ENCODE peak calls at places on chromosome 2, in seven cellular contexts. One of them, this sample, is unnamed.
A peak's percentile ranks its signal among the peaks of the same experiment; 100 is the strongest.

GRCh38 chr2:54589340-54590215 is 133.5 kb downstream of the SPTBN1 start:
- DNase-seq in stimulated activated CD4-positive, alpha-beta T cell treated with anti-CD3 and anti-CD28 coated beads, Interleukin-15, amount 100 ng/mL, for 24 hours: peak; percentile 51
- DNase-seq in AG20443: no peak
- DNase-seq in activated B cell treated with CpG ODN at 0.5 μM for 24 hours: no peak
- DNase-seq in NCI-H510A: no peak
- DNase-seq in NT2/D1: no peak
- DNase-seq in naive thymus-derived CD4-positive, alpha-beta T cell: peak; percentile 63
- DNase-seq in this sample: no peak

GRCh38 chr2:196238836-196239380 is 67.5 kb upstream of the STK17B start:
- DNase-seq in stimulated activated CD4-positive, alpha-beta T cell treated with anti-CD3 and anti-CD28 coated beads, Interleukin-15, amount 100 ng/mL, for 24 hours: no peak
- DNase-seq in AG20443: no peak
- DNase-seq in activated B cell treated with CpG ODN at 0.5 μM for 24 hours: no peak
- DNase-seq in NCI-H510A: no peak
- DNase-seq in NT2/D1: no peak
- DNase-seq in naive thymus-derived CD4-positive, alpha-beta T cell: no peak
- DNase-seq in this sample: no peak

GRCh38 chr2:216315817-216316603 is 56.3 kb downstream of the MARCHF4 start:
- DNase-seq in stimulated activated CD4-positive, alpha-beta T cell treated with anti-CD3 and anti-CD28 coated beads, Interleukin-15, amount 100 ng/mL, for 24 hours: peak; percentile 9
- DNase-seq in AG20443: peak; percentile 73
- DNase-seq in activated B cell treated with CpG ODN at 0.5 μM for 24 hours: no peak
- DNase-seq in NCI-H510A: no peak
- DNase-seq in NT2/D1: peak; percentile 47
- DNase-seq in naive thymus-derived CD4-positive, alpha-beta T cell: no peak
- DNase-seq in this sample: no peak

GRCh38 chr2:69253893-69254292 is 133.1 kb downstream of the GFPT1 start:
- DNase-seq in stimulated activated CD4-positive, alpha-beta T cell treated with anti-CD3 and anti-CD28 coated beads, Interleukin-15, amount 100 ng/mL, for 24 hours: no peak
- DNase-seq in AG20443: peak; percentile 87
- DNase-seq in activated B cell treated with CpG ODN at 0.5 μM for 24 hours: no peak
- DNase-seq in NCI-H510A: no peak
- DNase-seq in NT2/D1: no peak
- DNase-seq in naive thymus-derived CD4-positive, alpha-beta T cell: no peak
- DNase-seq in this sample: no peak

GRCh38 chr2:6665093-6665721 is 200.5 kb downstream of the CMPK2 start:
- DNase-seq in stimulated activated CD4-positive, alpha-beta T cell treated with anti-CD3 and anti-CD28 coated beads, Interleukin-15, amount 100 ng/mL, for 24 hours: no peak
- DNase-seq in AG20443: no peak
- DNase-seq in activated B cell treated with CpG ODN at 0.5 μM for 24 hours: no peak
- DNase-seq in NCI-H510A: no peak
- DNase-seq in NT2/D1: no peak
- DNase-seq in naive thymus-derived CD4-positive, alpha-beta T cell: no peak
- DNase-seq in this sample: no peak

GRCh38 chr2:60882971-60883753 is 1.8 kb downstream of the REL start:
- DNase-seq in stimulated activated CD4-positive, alpha-beta T cell treated with anti-CD3 and anti-CD28 coated beads, Interleukin-15, amount 100 ng/mL, for 24 hours: peak; percentile 19
- DNase-seq in AG20443: no peak
- DNase-seq in activated B cell treated with CpG ODN at 0.5 μM for 24 hours: no peak
- DNase-seq in NCI-H510A: no peak
- DNase-seq in NT2/D1: no peak
- DNase-seq in naive thymus-derived CD4-positive, alpha-beta T cell: peak; percentile 28
- DNase-seq in this sample: no peak

GRCh38 chr2:122203523-122203922 is 448.1 kb downstream of the TSN start:
- DNase-seq in stimulated activated CD4-positive, alpha-beta T cell treated with anti-CD3 and anti-CD28 coated beads, Interleukin-15, amount 100 ng/mL, for 24 hours: no peak
- DNase-seq in AG20443: peak; percentile 66
- DNase-seq in activated B cell treated with CpG ODN at 0.5 μM for 24 hours: no peak
- DNase-seq in NCI-H510A: no peak
- DNase-seq in NT2/D1: no peak
- DNase-seq in naive thymus-derived CD4-positive, alpha-beta T cell: no peak
- DNase-seq in this sample: no peak

GRCh38 chr2:26178746-26179436 is 6.0 kb downstream of the GAREM2 start:
- DNase-seq in stimulated activated CD4-positive, alpha-beta T cell treated with anti-CD3 and anti-CD28 coated beads, Interleukin-15, amount 100 ng/mL, for 24 hours: no peak
- DNase-seq in AG20443: peak; percentile 75
- DNase-seq in activated B cell treated with CpG ODN at 0.5 μM for 24 hours: no peak
- DNase-seq in NCI-H510A: peak; percentile 56
- DNase-seq in NT2/D1: no peak
- DNase-seq in naive thymus-derived CD4-positive, alpha-beta T cell: no peak
- DNase-seq in this sample: no peak

GRCh38 chr2:98477506-98477905 is 32.8 kb downstream of the INPP4A start:
- DNase-seq in stimulated activated CD4-positive, alpha-beta T cell treated with anti-CD3 and anti-CD28 coated beads, Interleukin-15, amount 100 ng/mL, for 24 hours: no peak
- DNase-seq in AG20443: no peak
- DNase-seq in activated B cell treated with CpG ODN at 0.5 μM for 24 hours: no peak
- DNase-seq in NCI-H510A: no peak
- DNase-seq in NT2/D1: no peak
- DNase-seq in naive thymus-derived CD4-positive, alpha-beta T cell: no peak
- DNase-seq in this sample: no peak

GRCh38 chr2:30232027-30232800 is 880 bp downstream of the LBH start:
- DNase-seq in stimulated activated CD4-positive, alpha-beta T cell treated with anti-CD3 and anti-CD28 coated beads, Interleukin-15, amount 100 ng/mL, for 24 hours: peak; percentile 78
- DNase-seq in AG20443: peak; percentile 61
- DNase-seq in activated B cell treated with CpG ODN at 0.5 μM for 24 hours: peak; percentile 67
- DNase-seq in NCI-H510A: no peak
- DNase-seq in NT2/D1: no peak
- DNase-seq in naive thymus-derived CD4-positive, alpha-beta T cell: peak; percentile 88
- DNase-seq in this sample: no peak

GRCh38 chr2:231887756-231888155 is 38.4 kb downstream of the NPPC start:
- DNase-seq in stimulated activated CD4-positive, alpha-beta T cell treated with anti-CD3 and anti-CD28 coated beads, Interleukin-15, amount 100 ng/mL, for 24 hours: no peak
- DNase-seq in AG20443: no peak
- DNase-seq in activated B cell treated with CpG ODN at 0.5 μM for 24 hours: no peak
- DNase-seq in NCI-H510A: no peak
- DNase-seq in NT2/D1: no peak
- DNase-seq in naive thymus-derived CD4-positive, alpha-beta T cell: no peak
- DNase-seq in this sample: no peak

GRCh38 chr2:208392300-208392699 is 14.3 kb upstream of the PTH2R start:
- DNase-seq in stimulated activated CD4-positive, alpha-beta T cell treated with anti-CD3 and anti-CD28 coated beads, Interleukin-15, amount 100 ng/mL, for 24 hours: no peak
- DNase-seq in AG20443: no peak
- DNase-seq in activated B cell treated with CpG ODN at 0.5 μM for 24 hours: no peak
- DNase-seq in NCI-H510A: no peak
- DNase-seq in NT2/D1: no peak
- DNase-seq in naive thymus-derived CD4-positive, alpha-beta T cell: no peak
- DNase-seq in this sample: no peak

GRCh38 chr2:192286093-192286701 is 91.5 kb upstream of the TMEFF2 start:
- DNase-seq in stimulated activated CD4-positive, alpha-beta T cell treated with anti-CD3 and anti-CD28 coated beads, Interleukin-15, amount 100 ng/mL, for 24 hours: no peak
- DNase-seq in AG20443: peak; percentile 43
- DNase-seq in activated B cell treated with CpG ODN at 0.5 μM for 24 hours: no peak
- DNase-seq in NCI-H510A: no peak
- DNase-seq in NT2/D1: peak; percentile 22
- DNase-seq in naive thymus-derived CD4-positive, alpha-beta T cell: no peak
- DNase-seq in this sample: no peak

GRCh38 chr2:165428996-165429395 is 40.5 kb upstream of the CSRNP3 start:
- DNase-seq in stimulated activated CD4-positive, alpha-beta T cell treated with anti-CD3 and anti-CD28 coated beads, Interleukin-15, amount 100 ng/mL, for 24 hours: no peak
- DNase-seq in AG20443: no peak
- DNase-seq in activated B cell treated with CpG ODN at 0.5 μM for 24 hours: no peak
- DNase-seq in NCI-H510A: no peak
- DNase-seq in NT2/D1: no peak
- DNase-seq in naive thymus-derived CD4-positive, alpha-beta T cell: no peak
- DNase-seq in this sample: no peak

GRCh38 chr2:202760848-202761247 is 110.7 kb downstream of the ICA1L start:
- DNase-seq in stimulated activated CD4-positive, alpha-beta T cell treated with anti-CD3 and anti-CD28 coated beads, Interleukin-15, amount 100 ng/mL, for 24 hours: no peak
- DNase-seq in AG20443: no peak
- DNase-seq in activated B cell treated with CpG ODN at 0.5 μM for 24 hours: no peak
- DNase-seq in NCI-H510A: no peak
- DNase-seq in NT2/D1: no peak
- DNase-seq in naive thymus-derived CD4-positive, alpha-beta T cell: no peak
- DNase-seq in this sample: no peak